ENCODE peak calls at places on chromosomes 12 and 14, in six cellular contexts. J is K562, S is HepG2, I is GM12891, T is H1, Q is GM12878. A is an unnamed sample.

GRCh38 chr12:101697930-101698781 is 716 bp downstream of the CHPT1 start:
- DNase-seq in J (peak), S (peak), I (peak), T (no peak), Q (no peak), A (peak)

GRCh38 chr12:19248929-19249602 is 119.5 kb downstream of the PLEKHA5 start:
- DNase-seq in J (no peak), S (no peak), I (no peak), T (no peak), Q (no peak), A (no peak)

GRCh38 chr14:77140343-77140936 is 1.2 kb downstream of the ZDHHC22 start:
- DNase-seq in J (no peak), S (no peak), I (no peak), T (no peak), Q (no peak), A (no peak)

GRCh38 chr12:128510527-128510926 is 243.6 kb downstream of the TMEM132C start:
- DNase-seq in J (no peak), S (no peak), I (no peak), T (no peak), Q (no peak), A (no peak)

GRCh38 chr14:67622675-67623074 is 3.0 kb downstream of the ARG2 start:
- DNase-seq in J (peak), S (peak), I (no peak), T (no peak), Q (no peak), A (no peak)

GRCh38 chr14:74257078-74257987 is 18.1 kb downstream of the VSX2 start:
- DNase-seq in J (peak), S (no peak), I (peak), T (peak), Q (no peak), A (peak)

GRCh38 chr12:109764776-109765492 is 51.3 kb downstream of the FAM222A start:
- DNase-seq in J (no peak), S (no peak), I (no peak), T (peak), Q (no peak), A (no peak)

GRCh38 chr14:23550827-23551265 is 719 bp downstream of the ZFHX2 start:
- DNase-seq in J (peak), S (no peak), I (no peak), T (peak), Q (no peak), A (no peak)

GRCh38 chr14:21940887-21941855 is 267.6 kb upstream of the OR4E1 start:
- DNase-seq in J (peak), S (peak), I (no peak), T (no peak), Q (no peak), A (no peak)

GRCh38 chr14:106883218-106883692 is 1356.9 kb downstream of the TMEM121 start:
- DNase-seq in J (peak), S (peak), I (no peak), T (peak), Q (no peak), A (no peak)

GRCh38 chr14:65206078-65206447 is 103.7 kb upstream of the MAX start:
- DNase-seq in J (no peak), S (no peak), I (no peak), T (no peak), Q (no peak), A (no peak)

GRCh38 chr14:69313176-69313575 is 53.2 kb downstream of the GALNT16 start:
- DNase-seq in J (no peak), S (no peak), I (no peak), T (no peak), Q (no peak), A (no peak)

GRCh38 chr14:42095155-42095554 is 488.5 kb downstream of the LRFN5 start:
- DNase-seq in J (no peak), S (no peak), I (no peak), T (no peak), Q (no peak), A (no peak)

GRCh38 chr12:57389033-57389432 is 41.8 kb downstream of the R3HDM2 start:
- DNase-seq in J (no peak), S (no peak), I (no peak), T (no peak), Q (no peak), A (no peak)

GRCh38 chr12:120238839-120239445 is 26.6 kb downstream of the PXN start:
- DNase-seq in J (no peak), S (no peak), I (no peak), T (no peak), Q (no peak), A (no peak)

GRCh38 chr12:126107659-126108058 is 1042.4 kb downstream of the AACS start:
- DNase-seq in J (no peak), S (no peak), I (no peak), T (no peak), Q (no peak), A (no peak)

GRCh38 chr14:102655154-102655553 is 62.7 kb downstream of the RCOR1 start:
- DNase-seq in J (no peak), S (peak), I (no peak), T (no peak), Q (no peak), A (no peak)

GRCh38 chr14:75999511-76000190 is 14.1 kb downstream of the IFT43 start:
- DNase-seq in J (no peak), S (no peak), I (no peak), T (no peak), Q (no peak), A (no peak)

GRCh38 chr12:1878695-1879094 is 39.8 kb downstream of the CACNA2D4 start:
- DNase-seq in J (no peak), S (no peak), I (no peak), T (peak), Q (no peak), A (no peak)

GRCh38 chr12:43131304-43131703 is 420.7 kb downstream of the ADAMTS20 start:
- DNase-seq in J (no peak), S (no peak), I (no peak), T (no peak), Q (no peak), A (no peak)

GRCh38 chr12:52082988-52083637 is 3.6 kb downstream of the SMIM41 start:
- DNase-seq in J (peak), S (peak), I (peak), T (peak), Q (no peak), A (peak)

GRCh38 chr12:4133636-4134433 is 139.7 kb upstream of the CCND2 start:
- DNase-seq in J (no peak), S (no peak), I (no peak), T (peak), Q (no peak), A (no peak)

GRCh38 chr14:70771781-70772212 is 37.5 kb downstream of the MAP3K9 start:
- DNase-seq in J (no peak), S (no peak), I (no peak), T (peak), Q (no peak), A (no peak)

GRCh38 chr14:21987937-21988336 is 314.3 kb upstream of the OR4E1 start:
- DNase-seq in J (peak), S (peak), I (no peak), T (no peak), Q (no peak), A (no peak)

GRCh38 chr14:79502751-79503148 is 708.6 kb downstream of the DIO2 start:
- DNase-seq in J (no peak), S (no peak), I (no peak), T (no peak), Q (no peak), A (no peak)

GRCh38 chr12:55771736-55772135 is 28.8 kb downstream of the GDF11 start:
- DNase-seq in J (no peak), S (no peak), I (no peak), T (no peak), Q (no peak), A (no peak)

GRCh38 chr14:64845878-64846277 is 33.8 kb downstream of the SPTB start:
- DNase-seq in J (no peak), S (no peak), I (no peak), T (no peak), Q (no peak), A (no peak)

GRCh38 chr12:98757455-98757854 is 112.4 kb downstream of the APAF1 start:
- DNase-seq in J (no peak), S (no peak), I (no peak), T (no peak), Q (no peak), A (no peak)

GRCh38 chr12:23950011-23950774 is 723 bp upstream of the SOX5 start:
- DNase-seq in J (no peak), S (peak), I (no peak), T (peak), Q (no peak), A (no peak)

GRCh38 chr14:70808023-70808401 is 1.3 kb downstream of the MAP3K9 start:
- DNase-seq in J (no peak), S (peak), I (no peak), T (no peak), Q (no peak), A (peak)

GRCh38 chr14:93975791-93976476 is 436 bp downstream of the ASB2 start:
- DNase-seq in J (no peak), S (no peak), I (peak), T (no peak), Q (peak), A (no peak)

GRCh38 chr14:105063041-105063440 is 2.2 kb downstream of the GPR132 start:
- DNase-seq in J (no peak), S (no peak), I (no peak), T (no peak), Q (no peak), A (no peak)
- TF ChIP-seq POLR2AphosphoS5 in J (no peak), S (no peak), I (no peak), T (no peak), Q (no peak), A (peak)

DNA sequence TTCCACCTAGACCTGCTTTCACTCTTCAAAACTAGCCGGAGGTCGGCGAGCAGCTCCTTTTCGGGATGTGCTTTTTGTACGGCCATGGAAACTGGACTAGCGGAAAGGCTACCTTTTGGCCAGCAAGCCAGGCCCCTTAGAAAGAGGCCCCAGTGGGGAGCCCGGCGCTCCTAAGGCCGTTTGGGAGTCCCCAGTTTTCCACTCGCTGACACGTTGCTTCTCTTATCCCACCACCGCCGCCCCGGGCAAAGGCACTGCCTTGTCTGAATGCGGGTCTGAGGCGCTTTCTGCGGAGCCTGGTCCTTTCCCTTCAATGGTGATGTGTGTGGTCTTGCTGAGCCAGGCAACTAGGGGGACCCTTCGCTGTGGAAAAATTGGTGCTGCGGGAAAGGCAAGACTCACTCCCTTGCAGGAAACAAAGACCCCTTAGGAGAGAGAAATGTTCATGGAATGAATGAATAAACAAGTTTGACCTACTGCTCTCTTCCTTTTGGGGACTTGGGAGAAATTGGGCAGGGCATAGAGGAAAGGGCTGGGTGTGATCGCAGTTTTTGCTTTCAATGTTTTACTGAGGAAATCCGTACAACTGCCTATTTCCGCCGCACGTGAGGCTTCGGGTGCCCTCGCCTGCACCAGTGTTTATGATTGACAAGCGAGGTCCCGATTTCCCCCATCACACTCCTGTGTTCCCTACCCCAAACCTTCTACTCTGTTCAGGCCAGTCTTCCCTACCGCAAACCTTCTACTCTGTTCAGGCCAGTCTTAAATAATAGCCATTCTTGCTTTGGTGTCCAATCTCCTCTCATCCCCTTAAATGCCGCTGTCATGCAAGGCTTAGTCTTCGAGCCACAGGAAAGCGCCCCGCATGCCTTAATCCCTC is 970 bp upstream of the SLC38A2 start:
- DNase-seq in J (no peak), S (peak), I (no peak), T (peak), Q (no peak), A (peak)
- TF ChIP-seq POLR2A in J (no peak), S (no peak), I (no peak), T (peak), Q (no peak), A (no peak)

DNA sequence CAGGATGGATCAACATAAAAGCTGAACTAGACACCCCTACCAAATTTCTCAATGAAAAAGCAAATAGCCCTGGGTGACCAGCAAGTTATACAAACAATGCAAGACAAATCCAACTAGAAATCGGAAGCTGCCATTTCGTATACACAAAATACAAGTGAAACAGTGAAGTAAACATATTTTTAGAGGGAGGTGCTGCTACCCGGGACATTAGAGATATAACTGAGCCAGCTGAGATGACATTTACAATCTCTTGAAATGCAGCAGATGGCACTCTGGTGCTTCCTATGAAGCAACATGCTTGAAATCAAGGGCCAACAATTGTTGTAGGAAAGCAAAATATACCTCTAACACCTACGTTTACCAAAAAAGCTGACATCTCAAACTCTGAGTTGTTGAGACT is 25.5 kb downstream of the BDKRB1 start:
- DNase-seq in J (no peak), S (no peak), I (no peak), T (no peak), Q (no peak), A (no peak)
- TF ChIP-seq TAF1 in J (no peak), S (no peak), I (no peak), T (no peak), Q (no peak), A (no peak)

DNA sequence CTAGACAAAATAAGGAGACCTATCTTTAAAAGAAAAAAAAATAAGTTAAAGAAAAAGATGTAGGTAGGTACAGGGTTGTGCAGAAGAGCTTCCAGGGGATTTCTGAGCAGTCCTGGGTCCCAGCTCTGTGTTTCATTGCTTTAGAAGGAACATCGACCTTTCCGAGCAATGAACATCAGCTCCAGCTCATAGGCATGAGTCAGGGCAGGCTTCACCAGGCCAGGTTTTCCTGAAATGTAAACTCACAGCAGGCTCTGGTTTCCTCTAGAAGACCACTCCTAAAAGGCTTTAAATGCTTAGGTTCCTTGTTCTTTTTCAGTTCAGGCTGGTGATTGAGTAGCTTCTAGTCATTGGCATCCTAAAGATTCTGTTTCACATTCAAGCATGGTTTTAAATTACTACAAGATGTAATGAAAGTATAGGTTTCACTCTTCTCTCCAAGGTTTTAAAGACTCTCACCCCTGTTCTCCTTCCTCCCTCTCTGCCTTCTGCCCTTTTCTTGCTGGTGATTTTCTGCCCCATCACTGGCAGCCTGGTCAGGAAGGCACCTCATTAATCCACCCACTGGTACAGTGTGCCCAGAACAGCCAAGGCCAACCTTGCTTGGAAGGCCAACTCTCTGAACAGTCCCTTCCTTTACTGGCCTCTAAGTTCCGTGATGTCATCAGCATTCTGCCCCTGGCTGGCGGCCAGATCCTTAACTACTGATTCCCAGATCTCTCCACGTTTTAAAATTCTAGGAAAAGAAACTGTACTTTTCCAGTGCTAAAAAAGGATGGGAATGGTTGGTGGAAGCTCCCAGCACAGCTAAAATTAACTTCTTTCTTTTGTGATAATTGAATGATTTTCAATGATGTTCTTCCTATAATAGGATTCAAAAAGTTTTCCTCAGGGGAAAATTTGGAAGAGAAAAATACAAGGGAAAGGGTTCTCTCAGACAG is 109.4 kb upstream of the HIF1A start:
- DNase-seq in J (no peak), S (no peak), I (no peak), T (no peak), Q (no peak), A (no peak)
- TF ChIP-seq POLR2AphosphoS5 in J (no peak), S (no peak), I (no peak), T (no peak), Q (no peak), A (no peak)

GRCh38 chr14:104723651-104724406 is at the start of gene ADSS1:
- DNase-seq in J (peak), S (peak), I (peak), T (peak), Q (no peak), A (peak)
- TF ChIP-seq POLR2A in J (no peak), S (peak), I (no peak), T (peak), Q (peak), A (no peak)

GRCh38 chr12:106871477-106871876 is 84.2 kb upstream of the TMEM263 start:
- DNase-seq in J (no peak), S (no peak), I (no peak), T (no peak), Q (no peak), A (no peak)
- TF ChIP-seq TAF1 in J (no peak), S (no peak), I (no peak), T (no peak), Q (no peak), A (no peak)

DNA sequence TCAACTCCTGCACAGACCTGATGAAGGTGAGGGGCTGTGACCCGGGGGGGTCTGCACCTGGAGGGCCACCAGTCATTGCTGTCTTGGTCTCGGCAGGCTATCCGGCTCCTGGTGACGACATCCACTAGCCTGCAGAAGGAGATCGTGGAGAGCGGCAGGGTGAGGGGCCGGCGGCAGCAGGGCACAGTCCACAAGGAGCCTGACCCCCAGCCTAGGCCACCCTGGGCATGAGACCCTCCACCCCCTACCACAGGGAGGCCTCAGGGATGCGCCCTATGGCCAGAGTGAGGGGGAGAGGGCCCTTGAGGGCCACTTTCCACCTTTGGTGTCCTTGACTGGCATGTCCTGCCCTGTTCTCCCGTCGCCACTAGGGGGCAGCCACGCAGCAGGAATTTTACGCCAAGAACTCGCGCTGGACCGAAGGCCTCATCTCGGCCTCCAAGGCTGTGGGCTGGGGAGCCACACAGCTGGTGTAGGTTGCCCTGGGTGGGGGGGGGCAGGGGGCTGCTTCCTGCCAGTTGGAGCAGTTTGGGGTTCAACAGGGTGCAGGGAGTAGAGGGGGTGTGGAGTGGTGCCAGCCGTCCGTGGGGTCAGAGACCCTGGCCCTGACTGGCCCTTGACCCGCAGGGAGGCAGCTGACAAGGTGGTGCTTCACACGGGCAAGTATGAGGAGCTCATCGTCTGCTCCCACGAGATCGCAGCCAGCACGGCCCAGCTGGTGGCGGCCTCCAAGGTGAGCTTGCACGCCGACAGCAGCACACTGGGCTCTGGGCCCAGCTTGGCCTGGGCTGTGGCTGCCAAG is 25.0 kb downstream of the HIP1R start:
- DNase-seq in J (peak), S (peak), I (peak), T (peak), Q (no peak), A (peak)
- TF ChIP-seq POLR2AphosphoS5 in J (no peak), S (no peak), I (no peak), T (no peak), Q (no peak), A (no peak)

DNA sequence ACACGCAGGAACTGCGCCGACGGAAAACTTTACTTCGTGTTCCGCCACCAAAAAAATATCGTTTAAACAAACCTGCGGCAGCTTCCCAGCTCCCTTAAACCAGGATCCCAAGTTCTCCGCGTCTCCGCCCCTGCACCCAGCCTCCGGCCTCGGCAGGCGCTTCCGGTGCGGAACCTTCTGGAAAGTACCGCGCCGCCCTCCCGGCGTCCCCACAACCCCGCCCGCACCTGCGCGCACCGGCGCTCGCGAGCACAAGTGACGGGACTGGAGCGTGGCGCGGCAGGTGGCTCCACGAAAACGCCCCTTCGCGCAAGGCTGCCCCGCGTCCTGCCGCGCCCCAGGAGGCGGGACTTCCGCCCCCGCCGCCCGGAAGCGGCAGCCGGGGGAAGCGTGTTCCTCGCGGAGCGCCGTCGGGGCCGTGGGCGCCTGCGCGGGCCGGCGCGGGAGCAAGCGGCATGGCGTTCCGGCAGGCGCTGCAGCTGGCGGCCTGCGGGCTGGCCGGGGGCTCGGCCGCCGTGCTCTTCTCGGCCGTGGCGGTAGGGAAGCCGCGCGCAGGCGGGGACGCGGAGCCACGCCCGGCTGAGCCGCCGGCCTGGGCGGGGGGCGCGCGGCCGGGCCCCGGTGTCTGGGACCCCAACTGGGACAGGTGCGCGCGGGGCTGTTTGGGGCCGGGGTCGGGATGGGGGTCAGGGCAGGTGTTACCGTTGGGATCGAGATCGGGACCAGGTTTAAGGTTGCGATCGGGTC is at the start of gene PGAM5:
- DNase-seq in J (peak), S (peak), I (peak), T (peak), Q (peak), A (peak)
- TF ChIP-seq POLR2A in J (peak), S (peak), I (peak), T (peak), Q (peak), A (peak)

GRCh38 chr14:57725399-57726077 is 140.4 kb downstream of the SLC35F4 start:
- DNase-seq in J (no peak), S (peak), I (no peak), T (no peak), Q (no peak), A (no peak)
- TF ChIP-seq TAF1 in J (no peak), S (no peak), I (no peak), T (no peak), Q (no peak), A (no peak)

A was measured in GM12892.